ENCODE peak calls at places on chromosomes 1 and 21, in six cellular contexts. I is effector CD4-positive, alpha-beta T cell; O is HFFc6; X is nucleus accumbens; R is Kasumi-1; N is NCI-H82. K is an unnamed sample.

GRCh38 chr21:43942621-43943020 is 69.5 kb upstream of the TRAPPC10 start:
- DNase-seq in X (no peak), N (no peak), I (no peak), O (no peak), R (no peak), K (no peak)

GRCh38 chr1:17437260-17438175 is 2.0 kb downstream of the RCC2 start:
- DNase-seq in N (peak), X (no peak), O (no peak), R (no peak), I (peak), K (peak)

GRCh38 chr1:185560760-185561159 is 173.4 kb upstream of the HMCN1 start:
- DNase-seq in N (no peak), O (no peak), I (no peak), R (peak), X (no peak), K (no peak)

GRCh38 chr1:53037159-53037558 is 24.9 kb upstream of the PODN start:
- DNase-seq in O (no peak), X (no peak), N (no peak), I (no peak), R (no peak), K (no peak)

GRCh38 chr1:12179111-12179519 is 12.3 kb downstream of the TNFRSF1B start:
- DNase-seq in O (peak), X (no peak), N (no peak), I (peak), R (peak), K (no peak)

GRCh38 chr1:55103891-55104290 is 64.5 kb downstream of the PCSK9 start:
- DNase-seq in R (no peak), X (no peak), I (no peak), O (no peak), N (no peak), K (no peak)

GRCh38 chr1:179824265-179824664 is 53.3 kb downstream of the TOR1AIP2 start:
- DNase-seq in N (no peak), I (no peak), R (peak), X (no peak), O (no peak), K (no peak)

GRCh38 chr1:225735252-225736149 is 42.1 kb upstream of the SRP9 start:
- DNase-seq in I (no peak), N (peak), O (peak), R (no peak), X (no peak), K (peak)

GRCh38 chr1:177927021-177927596 is 42.7 kb downstream of the SEC16B start:
- DNase-seq in X (no peak), N (no peak), O (peak), I (no peak), R (no peak), K (no peak)

GRCh38 chr1:173866462-173866861 is 1.3 kb downstream of the GAS5 start:
- DNase-seq in I (no peak), O (no peak), X (no peak), R (no peak), N (peak), K (no peak)

GRCh38 chr1:68232354-68233148 is at the start of gene WLS:
- DNase-seq in N (peak), X (peak), O (peak), I (no peak), R (peak), K (peak)

GRCh38 chr1:156097499-156098178 is 15.4 kb upstream of the MEX3A start:
- DNase-seq in I (no peak), N (no peak), O (no peak), X (no peak), R (no peak), K (no peak)

GRCh38 chr1:40802078-40803075 is 18.8 kb downstream of the KCNQ4 start:
- DNase-seq in N (peak), X (no peak), O (no peak), I (peak), R (peak), K (no peak)

GRCh38 chr1:1665815-1666251 is 7.0 kb upstream of the CDK11B start:
- DNase-seq in O (no peak), X (no peak), I (no peak), N (peak), R (no peak), K (peak)

GRCh38 chr1:24151175-24151533 is 8.2 kb upstream of the IL22RA1 start:
- DNase-seq in O (no peak), R (no peak), I (no peak), X (no peak), N (no peak), K (no peak)

GRCh38 chr1:30639881-30640452 is 83.4 kb downstream of the MATN1 start:
- DNase-seq in R (no peak), X (no peak), N (peak), I (no peak), O (no peak), K (no peak)

GRCh38 chr1:198417041-198417440 is 123.4 kb downstream of the ATP6V1G3 start:
- DNase-seq in O (no peak), I (no peak), R (no peak), X (no peak), N (no peak), K (no peak)

GRCh38 chr1:210635108-210635507 is 306.4 kb downstream of the HHAT start:
- DNase-seq in N (no peak), O (no peak), X (no peak), R (no peak), I (no peak), K (no peak)

GRCh38 chr21:45057886-45058285 is 16.5 kb upstream of the ADARB1 start:
- DNase-seq in R (no peak), I (no peak), X (no peak), N (no peak), O (no peak), K (no peak)

GRCh38 chr1:15975358-15975804 is 520 bp downstream of the ZBTB17 start:
- DNase-seq in I (peak), O (peak), R (peak), X (peak), N (peak), K (peak)

GRCh38 chr21:45056505-45056904 is 17.9 kb upstream of the ADARB1 start:
- DNase-seq in O (no peak), N (no peak), X (no peak), I (no peak), R (no peak), K (no peak)

GRCh38 chr1:210695041-210695440 is 366.3 kb downstream of the HHAT start:
- DNase-seq in N (peak), I (no peak), O (no peak), R (no peak), X (no peak), K (no peak)

GRCh38 chr1:167130782-167131520 is 37.1 kb downstream of the STYXL2 start:
- DNase-seq in R (peak), O (no peak), X (no peak), I (no peak), N (no peak), K (no peak)

GRCh38 chr1:186094170-186094569 is 280.9 kb downstream of the TPR start:
- DNase-seq in N (peak), O (peak), I (no peak), X (no peak), R (no peak), K (no peak)

GRCh38 chr1:117180571-117180970 is 30.2 kb downstream of the VTCN1 start:
- DNase-seq in N (no peak), R (no peak), O (no peak), X (no peak), I (no peak), K (no peak)

GRCh38 chr1:1329304-1330210 is 1.5 kb upstream of the TAS1R3 start:
- DNase-seq in X (no peak), N (no peak), I (no peak), O (no peak), R (no peak), K (no peak)

GRCh38 chr1:36350659-36351171 is 27.3 kb upstream of the EVA1B start:
- DNase-seq in N (no peak), I (peak), R (no peak), X (no peak), O (peak), K (no peak)

GRCh38 chr1:186605762-186606350 is 74.4 kb downstream of the PTGS2 start:
- DNase-seq in I (no peak), O (peak), X (no peak), N (peak), R (peak), K (peak)

GRCh38 chr21:33684923-33685560 is 42.7 kb downstream of the ITSN1 start:
- DNase-seq in O (no peak), I (no peak), X (no peak), R (no peak), N (peak), K (no peak)

K was measured in WERI-Rb-1.